ENCODE peak calls at places on chromosomes 5 and 9, in ten cellular contexts. C is upper lobe of right lung; A is kidney; Y is stomach; S is A549; G is body of pancreas; J is Peyer's patch; W is CD8-positive, alpha-beta memory T cell; U is mucosa of descending colon; B is transverse colon. Z is an unnamed sample. For H3K4me1, the result is how much of the 10 kb centered on the place peaks cover.

GRCh38 chr9:13358128-13358527 is 78.6 kb upstream of the MPDZ start:
- DNase-seq in C (no peak), J (no peak), U (no peak), B (no peak), A (no peak), S (no peak), G (no peak), W (no peak), Y (no peak), Z (no peak)

GRCh38 chr5:124889522-124889828 is 143.0 kb upstream of the ZNF608 start:
- DNase-seq in W (no peak), Y (no peak), A (no peak), U (no peak), G (no peak), S (no peak), J (no peak), B (no peak), C (no peak), Z (no peak)

GRCh38 chr9:34869390-34869789 is 88.7 kb upstream of the PHF24 start:
- DNase-seq in A (no peak), Y (no peak), B (no peak), C (no peak), G (no peak), S (no peak), J (no peak), W (no peak), U (no peak), Z (no peak)

GRCh38 chr5:132198571-132198970 is 29.1 kb downstream of the P4HA2 start:
- DNase-seq in U (no peak), Y (no peak), C (no peak), A (no peak), J (no peak), B (no peak), W (no peak), G (no peak), S (no peak), Z (peak)

GRCh38 chr5:73119492-73120157 is 750 bp upstream of the TMEM171 start:
- DNase-seq in B (peak), G (peak), Y (peak), J (peak), S (no peak), A (peak), U (peak), W (no peak), C (no peak), Z (no peak)

GRCh38 chr9:131018621-131019020 is 9.6 kb downstream of the LAMC3 start:
- DNase-seq in S (no peak), B (no peak), U (no peak), G (no peak), C (no peak), J (no peak), Y (no peak), A (no peak), W (no peak), Z (no peak)

GRCh38 chr5:171521679-171522078 is 102.2 kb downstream of the FGF18 start:
- DNase-seq in W (no peak), S (peak), B (no peak), G (no peak), U (no peak), J (no peak), A (no peak), C (no peak), Y (no peak), Z (no peak)

GRCh38 chr5:64594601-64595518 is 89.0 kb downstream of the RGS7BP start:
- DNase-seq in A (no peak), B (no peak), J (no peak), Y (no peak), U (no peak), C (no peak), S (peak), G (no peak), W (no peak), Z (no peak)

DNA sequence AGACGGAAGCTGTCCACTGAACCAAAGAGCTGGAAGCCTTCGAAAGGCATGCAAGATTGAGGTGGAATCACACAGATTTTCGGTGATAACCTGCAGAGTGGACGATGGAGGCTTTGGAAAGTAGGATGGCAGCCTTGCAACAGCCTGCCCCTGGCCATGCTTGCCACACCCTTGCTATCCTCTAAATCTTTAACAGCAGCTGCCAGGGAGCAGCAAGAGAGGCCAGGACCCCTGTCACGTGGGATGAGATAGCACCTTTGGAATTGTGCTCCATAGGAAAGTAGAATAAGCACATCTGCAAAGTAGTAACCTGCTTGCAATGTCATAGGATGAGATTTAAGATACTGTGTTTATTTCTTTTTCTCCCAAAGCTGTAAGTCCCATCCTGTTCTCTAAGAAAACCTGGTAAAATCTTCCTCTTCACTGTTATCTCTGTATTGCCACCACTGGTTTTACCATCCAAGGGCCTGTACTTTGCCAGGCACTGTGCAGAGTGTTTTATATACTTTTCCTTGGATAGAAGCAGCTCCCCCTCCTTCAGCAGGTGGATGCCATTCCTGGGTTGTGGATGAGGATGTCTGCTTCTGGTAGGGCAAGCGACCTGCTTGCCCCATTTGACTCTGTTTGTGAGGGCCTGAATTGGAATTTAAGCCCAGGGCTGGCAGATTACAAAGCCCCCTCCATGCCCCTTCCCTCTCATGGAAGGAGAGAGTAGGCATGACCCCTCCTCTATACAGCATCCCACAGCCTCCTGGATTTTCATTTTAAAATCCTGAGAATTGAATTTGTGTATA is 10.1 kb downstream of the TRIO start:
- DNase-seq in J (no peak), S (no peak), C (no peak), A (no peak), G (no peak), Y (no peak), B (no peak), U (no peak), W (no peak), Z (peak)
- H3K4me1 ChIP-seq in J (under half), S (half or more), C (half or more), A (under half), G (under half), Y (half or more), B (half or more), U (under half), W (under half), Z (half or more)

DNA sequence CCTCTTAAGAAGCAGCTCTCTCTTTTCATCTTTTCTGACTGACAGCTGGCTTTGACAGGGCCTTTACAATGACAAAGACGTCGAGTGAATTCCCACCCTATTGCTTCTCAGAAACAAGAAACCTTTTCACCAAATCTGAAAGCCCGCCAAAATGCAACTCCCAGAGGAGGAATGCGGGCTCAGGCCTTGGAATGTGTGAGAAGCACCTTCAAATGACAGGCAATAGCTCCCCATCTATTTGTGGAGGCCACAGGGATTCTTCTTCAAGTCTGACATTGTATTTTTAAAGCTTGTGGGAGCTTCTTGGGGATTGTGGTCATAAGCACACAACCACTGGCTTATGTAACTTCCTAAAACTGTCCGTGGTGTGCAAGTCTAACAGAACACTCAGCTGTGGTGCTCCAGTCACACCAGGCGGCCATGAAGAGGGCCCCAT is 72.7 kb downstream of the DPYSL3 start:
- DNase-seq in U (no peak), B (no peak), C (no peak), J (no peak), S (no peak), W (no peak), Y (no peak), A (no peak), G (no peak), Z (no peak)
- H3K4me1 ChIP-seq in U (under half), B (under half), C (under half), J (under half), S (under half), W (under half), Y (under half), A (under half), G (under half), Z (under half)

GRCh38 chr9:121562261-121562780 is 62.7 kb upstream of the GGTA1 start:
- DNase-seq in U (no peak), S (no peak), J (no peak), W (no peak), G (no peak), A (no peak), Y (no peak), B (no peak), C (no peak), Z (no peak)

GRCh38 chr9:121560921-121561320 is 61.3 kb upstream of the GGTA1 start:
- DNase-seq in W (no peak), G (no peak), S (no peak), A (no peak), J (no peak), B (no peak), U (no peak), Y (no peak), C (no peak), Z (no peak)

GRCh38 chr9:121563425-121563824 is 63.8 kb upstream of the GGTA1 start:
- DNase-seq in A (no peak), B (no peak), U (no peak), W (no peak), S (no peak), J (no peak), C (no peak), G (no peak), Y (no peak), Z (no peak)

GRCh38 chr9:121563881-121564460 is 64.3 kb upstream of the GGTA1 start:
- DNase-seq in B (no peak), W (no peak), A (no peak), C (no peak), S (no peak), G (no peak), Y (no peak), U (no peak), J (no peak), Z (no peak)

DNA sequence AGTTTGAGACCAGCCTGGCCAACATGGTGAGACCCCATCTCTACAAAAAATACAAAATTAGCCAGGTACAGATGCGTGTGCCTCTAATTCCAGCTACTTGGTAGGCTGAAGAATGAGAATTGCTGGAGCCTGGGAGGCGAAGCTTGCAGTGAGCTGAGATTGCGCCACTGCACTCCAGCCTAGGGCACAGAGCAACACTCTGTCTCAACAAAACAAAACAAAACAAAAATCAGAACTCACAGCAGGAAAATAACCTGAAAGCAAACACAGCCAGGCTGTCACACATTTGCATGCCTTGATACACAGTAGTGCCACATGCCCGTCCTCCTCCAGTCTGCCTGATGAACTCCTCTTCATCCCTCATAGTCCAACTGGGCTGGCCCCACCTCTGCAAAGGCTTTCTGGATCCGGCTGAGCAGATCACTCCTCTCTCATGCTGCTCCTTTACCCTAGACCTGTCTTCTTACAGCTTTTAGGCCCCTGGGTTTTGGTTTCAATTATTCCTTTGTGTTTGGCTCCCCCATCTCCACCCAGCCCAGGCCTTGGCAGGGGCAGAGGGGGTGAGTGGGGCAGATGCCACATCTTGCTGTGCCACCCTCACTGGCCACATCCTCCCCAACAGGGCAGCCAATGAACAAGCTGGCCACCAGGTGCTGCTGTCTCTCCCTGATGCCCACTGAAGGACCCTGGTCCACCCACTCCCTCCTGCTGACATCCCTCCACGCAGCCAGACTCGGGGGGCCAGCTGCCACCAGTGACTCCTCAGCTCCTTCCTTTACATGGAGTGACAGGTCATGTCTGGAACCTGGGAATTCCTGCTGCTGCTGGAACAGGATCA is 62.0 kb upstream of the GGTA1 start:
- DNase-seq in G (no peak), C (no peak), B (no peak), S (no peak), J (no peak), W (no peak), A (no peak), Y (no peak), U (no peak), Z (no peak)
- H3K4me1 ChIP-seq in G (under half), C (under half), B (under half), S (under half), J (under half), W (under half), A (under half), Y (under half), U (under half), Z (under half)

GRCh38 chr5:52799358-52799982 is 11.8 kb downstream of the ITGA1 start:
- DNase-seq in W (no peak), S (no peak), G (peak), C (peak), Y (peak), B (peak), J (peak), U (peak), A (peak), Z (no peak)
- H3K4me1 ChIP-seq in W (under half), S (under half), G (under half), C (half or more), Y (half or more), B (half or more), J (under half), U (under half), A (under half), Z (half or more)

GRCh38 chr9:111872886-111873285 is 23.7 kb upstream of the UGCG start:
- DNase-seq in B (no peak), C (no peak), G (no peak), U (no peak), J (no peak), A (no peak), S (no peak), W (no peak), Y (no peak), Z (no peak)
- H3K4me1 ChIP-seq in B (under half), C (under half), G (under half), U (under half), J (under half), A (under half), S (under half), W (under half), Y (under half), Z (under half)

GRCh38 chr9:98175013-98175679 is 17.3 kb downstream of the CORO2A start:
- DNase-seq in W (no peak), S (no peak), C (peak), B (no peak), U (peak), J (peak), G (no peak), A (no peak), Y (no peak), Z (no peak)

GRCh38 chr9:98173181-98173580 is 19.3 kb downstream of the CORO2A start:
- DNase-seq in A (no peak), J (peak), C (no peak), S (no peak), Y (no peak), W (no peak), G (no peak), B (no peak), U (no peak), Z (no peak)

GRCh38 chr9:98172604-98173003 is 19.8 kb downstream of the CORO2A start:
- DNase-seq in S (no peak), J (peak), G (no peak), U (no peak), B (no peak), Y (peak), C (no peak), A (no peak), W (no peak), Z (no peak)

GRCh38 chr9:98176391-98177259 is 15.8 kb downstream of the CORO2A start:
- DNase-seq in B (no peak), A (peak), J (peak), S (no peak), W (no peak), C (peak), Y (no peak), U (peak), G (no peak), Z (no peak)

GRCh38 chr9:98175762-98176161 is 16.7 kb downstream of the CORO2A start:
- DNase-seq in G (no peak), W (no peak), B (no peak), J (no peak), C (no peak), A (peak), U (no peak), S (no peak), Y (no peak), Z (no peak)
- H3K4me1 ChIP-seq in G (under half), W (under half), B (under half), J (under half), C (under half), A (under half), U (under half), S (under half), Y (under half), Z (under half)

Z was measured in vagina.